ENCODE peak calls at places on chromosome 13, in seven cellular contexts. X is stimulated activated CD4-positive, alpha-beta T cell treated with anti-CD3 and anti-CD28 coated beads, Interleukin-4, amount 100 ng/mL, for 24 hours; O is effector CD4-positive, alpha-beta T cell; M is T-helper 2 cell; Y is HT1080; C is tibial nerve; T is sciatic nerve. S is an unnamed sample.

GRCh38 chr13:43298799-43299198 is 275.4 kb downstream of the DNAJC15 start:
- DNase-seq in X (no peak), O (no peak), M (no peak), Y (no peak), C (no peak), T (no peak), S (no peak)

GRCh38 chr13:27304611-27305010 is 34.0 kb downstream of the RASL11A start:
- DNase-seq in X (no peak), O (no peak), M (no peak), Y (peak), C (no peak), T (no peak), S (no peak)

GRCh38 chr13:28522871-28523270 is 27.9 kb upstream of the FLT1 start:
- DNase-seq in X (no peak), O (no peak), M (no peak), Y (no peak), C (no peak), T (no peak), S (no peak)

GRCh38 chr13:39197645-39198007 is 159.4 kb downstream of the NHLRC3 start:
- DNase-seq in X (no peak), O (no peak), M (no peak), Y (no peak), C (no peak), T (no peak), S (no peak)

GRCh38 chr13:34990399-34991224 is 48.5 kb downstream of the NBEA start:
- DNase-seq in X (no peak), O (no peak), M (no peak), Y (no peak), C (no peak), T (no peak), S (no peak)

GRCh38 chr13:76222511-76222910 is 586.4 kb downstream of the LMO7 start:
- DNase-seq in X (no peak), O (no peak), M (no peak), Y (no peak), C (no peak), T (no peak), S (no peak)

GRCh38 chr13:25836709-25837316 is 215.0 kb downstream of the SHISA2 start:
- DNase-seq in X (no peak), O (no peak), M (no peak), Y (peak), C (no peak), T (no peak), S (no peak)

GRCh38 chr13:25171517-25172302 is at the start of gene AMER2:
- DNase-seq in X (no peak), O (no peak), M (no peak), Y (no peak), C (no peak), T (no peak), S (no peak)

GRCh38 chr13:41098761-41099160 is 33.8 kb downstream of the KBTBD6 start:
- DNase-seq in X (no peak), O (no peak), M (no peak), Y (no peak), C (no peak), T (no peak), S (no peak)

GRCh38 chr13:25675060-25675459 is 303.3 kb downstream of the ATP8A2 start:
- DNase-seq in X (no peak), O (no peak), M (no peak), Y (no peak), C (no peak), T (no peak), S (no peak)

GRCh38 chr13:102255409-102255808 is 146.4 kb downstream of the FGF14 start:
- DNase-seq in X (no peak), O (no peak), M (no peak), Y (no peak), C (no peak), T (no peak), S (no peak)

GRCh38 chr13:35992964-35993363 is 138.2 kb downstream of the DCLK1 start:
- DNase-seq in X (no peak), O (no peak), M (no peak), Y (no peak), C (no peak), T (no peak), S (no peak)

GRCh38 chr13:38166121-38166520 is 183.5 kb upstream of the UFM1 start:
- DNase-seq in X (no peak), O (no peak), M (no peak), Y (peak), C (no peak), T (no peak), S (no peak)

GRCh38 chr13:70668293-70668692 is 560.0 kb upstream of the KLHL1 start:
- DNase-seq in X (no peak), O (no peak), M (no peak), Y (peak), C (no peak), T (no peak), S (no peak)

GRCh38 chr13:71056581-71056980 is 810.4 kb downstream of the DACH1 start:
- DNase-seq in X (no peak), O (no peak), M (no peak), Y (no peak), C (no peak), T (no peak), S (no peak)

GRCh38 chr13:69279213-69279612 is 828.4 kb upstream of the ATXN8OS start:
- DNase-seq in X (no peak), O (no peak), M (no peak), Y (no peak), C (no peak), T (no peak), S (no peak)

GRCh38 chr13:112145221-112146072 is 78.5 kb downstream of the SOX1 start:
- DNase-seq in X (no peak), O (no peak), M (no peak), Y (no peak), C (no peak), T (no peak), S (no peak)

GRCh38 chr13:38980628-38981078 is 10.0 kb downstream of the STOML3 start:
- DNase-seq in X (no peak), O (no peak), M (no peak), Y (no peak), C (no peak), T (no peak), S (no peak)

GRCh38 chr13:47499358-47500150 is 501.5 kb downstream of the SUCLA2 start:
- DNase-seq in X (no peak), O (no peak), M (no peak), Y (peak), C (no peak), T (no peak), S (no peak)

GRCh38 chr13:107117327-107118012 is 549.5 kb upstream of the ARGLU1 start:
- DNase-seq in X (no peak), O (no peak), M (no peak), Y (peak), C (no peak), T (no peak), S (no peak)

GRCh38 chr13:26759907-26760834 is at the start of gene GPR12:
- DNase-seq in X (no peak), O (no peak), M (no peak), Y (no peak), C (no peak), T (no peak), S (no peak)

GRCh38 chr13:29924482-29924884 is 74.1 kb upstream of the UBL3 start:
- DNase-seq in X (no peak), O (no peak), M (no peak), Y (peak), C (no peak), T (no peak), S (no peak)

GRCh38 chr13:99297330-99297729 is 9.9 kb downstream of the GPR183 start:
- DNase-seq in X (no peak), O (no peak), M (no peak), Y (no peak), C (no peak), T (no peak), S (no peak)

GRCh38 chr13:73522937-73523336 is 464.1 kb downstream of the KLF5 start:
- DNase-seq in X (no peak), O (no peak), M (no peak), Y (no peak), C (no peak), T (no peak), S (no peak)

GRCh38 chr13:94415484-94415883 is 64.0 kb downstream of the DCT start:
- DNase-seq in X (no peak), O (no peak), M (no peak), Y (no peak), C (no peak), T (no peak), S (no peak)

GRCh38 chr13:83162493-83162892 is 719.8 kb downstream of the SLITRK1 start:
- DNase-seq in X (no peak), O (no peak), M (no peak), Y (no peak), C (no peak), T (no peak), S (no peak)